ENCODE peak calls at places on chromosomes 16 and 17, in seven cellular contexts. C, W, P, O, U, X and Z are unnamed samples. For H3K4me1, the result is how much of the 10 kb centered on the place peaks cover.

GRCh38 chr16:89712476-89712805 is 8.3 kb downstream of the VPS9D1 start:
- DNase-seq in C (no peak), W (peak), P (peak), O (peak), U (no peak), X (peak), Z (no peak)

GRCh38 chr16:67150833-67151396 is at the start of gene B3GNT9:
- DNase-seq in C (peak), W (peak), P (peak), O (peak), U (peak), X (peak), Z (peak)

GRCh38 chr16:802461-802860 is 1.9 kb upstream of the GNG13 start:
- DNase-seq in C (no peak), W (no peak), P (no peak), O (no peak), U (no peak), X (no peak), Z (no peak)

GRCh38 chr17:38620551-38621277 is 15.0 kb upstream of the SRCIN1 start:
- DNase-seq in C (no peak), W (no peak), P (no peak), O (no peak), U (no peak), X (no peak), Z (peak)

GRCh38 chr16:12341423-12341822 is 364.9 kb downstream of the SNX29 start:
- DNase-seq in C (peak), W (peak), P (no peak), O (peak), U (no peak), X (peak), Z (no peak)

GRCh38 chr16:67648088-67648763 is 3.3 kb downstream of the CARMIL2 start:
- DNase-seq in C (no peak), W (no peak), P (no peak), O (no peak), U (peak), X (no peak), Z (no peak)

GRCh38 chr16:69223882-69224281 is 36.9 kb downstream of the SNTB2 start:
- DNase-seq in C (no peak), W (peak), P (no peak), O (peak), U (no peak), X (peak), Z (no peak)

GRCh38 chr16:81635336-81635947 is 143.6 kb upstream of the PLCG2 start:
- DNase-seq in C (no peak), W (no peak), P (no peak), O (no peak), U (no peak), X (no peak), Z (no peak)

GRCh38 chr16:2270588-2271470 is 2.9 kb upstream of the RNPS1 start:
- DNase-seq in C (no peak), W (no peak), P (no peak), O (no peak), U (no peak), X (no peak), Z (no peak)

GRCh38 chr16:85348921-85349334 is 236.7 kb upstream of the CIBAR2 start:
- DNase-seq in C (no peak), W (no peak), P (peak), O (no peak), U (no peak), X (no peak), Z (peak)

GRCh38 chr16:11182381-11182780 is 73.6 kb downstream of the SOCS1 start:
- DNase-seq in C (no peak), W (no peak), P (no peak), O (no peak), U (peak), X (no peak), Z (no peak)

GRCh38 chr17:76462556-76463290 is 4.7 kb upstream of the AANAT start:
- DNase-seq in C (no peak), W (no peak), P (no peak), O (no peak), U (no peak), X (no peak), Z (peak)

GRCh38 chr16:82192665-82193064 is 22.6 kb upstream of the MPHOSPH6 start:
- DNase-seq in C (peak), W (peak), P (no peak), O (peak), U (no peak), X (peak), Z (no peak)

GRCh38 chr16:23357761-23358290 is 55.7 kb downstream of the SCNN1B start:
- DNase-seq in C (no peak), W (no peak), P (no peak), O (no peak), U (no peak), X (no peak), Z (peak)

GRCh38 chr16:11964761-11965539 is at the start of gene TNFRSF17:
- DNase-seq in C (peak), W (peak), P (no peak), O (peak), U (no peak), X (no peak), Z (peak)

GRCh38 chr16:85524630-85525463 is 88.3 kb upstream of the GSE1 start:
- DNase-seq in C (peak), W (peak), P (peak), O (no peak), U (no peak), X (peak), Z (no peak)

GRCh38 chr17:77445030-77445907 is 304.5 kb downstream of the SEC14L1 start:
- DNase-seq in C (no peak), W (peak), P (no peak), O (peak), U (no peak), X (peak), Z (no peak)

GRCh38 chr16:3182608-3183444 is 5.2 kb upstream of the OR1F1 start:
- DNase-seq in C (peak), W (peak), P (peak), O (peak), U (peak), X (peak), Z (no peak)

GRCh38 chr16:17459903-17460521 is 10.7 kb downstream of the XYLT1 start:
- DNase-seq in C (no peak), W (no peak), P (no peak), O (no peak), U (no peak), X (no peak), Z (no peak)

GRCh38 chr16:75351183-75351582 is 82.1 kb downstream of the CFDP1 start:
- DNase-seq in C (peak), W (peak), P (peak), O (peak), U (no peak), X (peak), Z (no peak)

DNA sequence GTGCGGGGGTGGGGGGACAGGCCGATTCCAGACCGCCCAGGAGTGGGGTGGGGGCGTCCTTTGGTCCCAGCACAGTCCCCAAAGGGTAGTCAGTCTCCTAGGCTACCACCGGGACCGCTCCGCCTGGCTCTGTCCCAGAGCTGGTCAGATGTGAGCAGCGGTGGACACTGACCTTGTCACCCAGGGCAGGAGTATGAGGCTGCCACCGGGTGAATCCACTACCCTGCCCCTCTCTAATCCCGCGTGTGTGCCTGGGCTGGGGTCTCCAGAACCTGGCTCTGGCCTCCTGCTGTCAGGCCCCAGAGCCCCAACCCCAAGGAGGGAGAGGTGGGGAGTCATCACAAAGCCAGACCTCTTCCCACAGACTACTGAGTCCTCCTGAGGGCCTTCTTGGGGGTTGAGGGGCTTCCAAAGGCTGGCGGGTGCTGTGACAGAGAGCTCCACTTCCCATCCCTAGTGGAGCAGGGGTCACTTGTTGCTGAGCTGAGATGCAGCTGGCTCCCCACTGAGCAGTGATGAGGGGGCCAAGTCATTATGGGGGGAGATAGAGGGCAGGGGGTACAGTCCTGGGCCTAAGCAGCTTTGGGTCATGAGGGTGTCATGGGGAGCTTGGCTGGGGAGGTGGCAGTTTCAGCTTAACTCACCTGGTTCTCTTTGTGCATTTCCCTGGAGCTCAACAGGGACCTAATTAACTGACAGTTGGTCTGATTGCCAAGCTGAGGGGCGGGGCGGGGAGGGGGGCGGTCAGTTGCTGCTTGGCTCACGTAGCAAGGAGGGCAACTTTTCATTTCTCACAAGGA is 1.2 kb downstream of the PPP1R1B start:
- DNase-seq in C (no peak), W (no peak), P (no peak), O (no peak), U (no peak), X (no peak), Z (no peak)
- H3K4me1 ChIP-seq in C (under half), W (under half), P (under half), O (under half), U (half or more), X (under half), Z (under half)

DNA sequence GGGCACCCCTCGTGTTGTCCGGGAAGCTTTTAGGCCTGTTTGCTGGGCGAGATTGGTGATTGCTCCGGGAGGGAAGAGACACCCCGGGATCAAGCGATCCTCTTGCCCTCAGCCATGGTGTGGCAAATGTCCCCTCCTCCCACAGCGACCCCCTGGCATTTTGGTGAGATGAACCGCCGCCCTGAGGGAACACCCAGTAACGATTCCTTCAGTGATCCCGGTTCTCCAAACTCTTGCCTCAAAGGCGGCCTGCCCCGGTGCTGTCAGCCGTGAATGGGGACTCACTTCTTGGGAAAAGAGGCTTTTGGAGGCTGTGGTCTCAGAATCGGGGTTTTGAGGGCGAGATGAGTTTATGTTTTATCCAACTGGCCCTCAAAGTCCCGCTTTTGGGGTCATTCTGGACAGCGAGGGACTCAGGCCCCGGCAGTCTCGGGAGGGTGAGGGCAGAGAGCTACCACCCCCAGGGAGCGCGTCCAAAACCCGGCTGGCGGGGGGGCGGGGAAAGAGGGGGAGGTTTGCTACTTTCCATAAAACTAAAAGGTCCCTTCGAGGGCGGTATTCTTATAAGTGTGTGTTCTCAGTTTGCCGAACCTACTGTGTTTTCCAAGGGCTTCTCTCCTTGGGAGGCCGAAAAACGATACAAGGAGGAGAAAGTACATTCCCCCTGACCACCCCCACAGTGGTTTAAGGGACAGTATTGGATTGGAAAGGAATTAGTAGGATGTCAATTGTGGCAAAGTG is 232.7 kb downstream of the MRTFB start:
- DNase-seq in C (peak), W (no peak), P (no peak), O (peak), U (no peak), X (no peak), Z (no peak)
- H3K4me3 ChIP-seq in C (peak), W (peak), P (peak), O (peak), U (peak), X (peak), Z (peak)

GRCh38 chr17:81956607-81957589 is 4.1 kb downstream of the NOTUM start:
- DNase-seq in C (no peak), W (no peak), P (peak), O (no peak), U (no peak), X (no peak), Z (no peak)

GRCh38 chr17:81954131-81955057 is 6.6 kb downstream of the NOTUM start:
- DNase-seq in C (no peak), W (no peak), P (no peak), O (no peak), U (no peak), X (no peak), Z (no peak)

GRCh38 chr17:81957691-81958432 is 3.1 kb downstream of the NOTUM start:
- DNase-seq in C (no peak), W (no peak), P (no peak), O (no peak), U (no peak), X (no peak), Z (no peak)

GRCh38 chr17:81955058-81955681 is 5.8 kb downstream of the NOTUM start:
- DNase-seq in C (no peak), W (no peak), P (no peak), O (no peak), U (no peak), X (no peak), Z (no peak)

DNA sequence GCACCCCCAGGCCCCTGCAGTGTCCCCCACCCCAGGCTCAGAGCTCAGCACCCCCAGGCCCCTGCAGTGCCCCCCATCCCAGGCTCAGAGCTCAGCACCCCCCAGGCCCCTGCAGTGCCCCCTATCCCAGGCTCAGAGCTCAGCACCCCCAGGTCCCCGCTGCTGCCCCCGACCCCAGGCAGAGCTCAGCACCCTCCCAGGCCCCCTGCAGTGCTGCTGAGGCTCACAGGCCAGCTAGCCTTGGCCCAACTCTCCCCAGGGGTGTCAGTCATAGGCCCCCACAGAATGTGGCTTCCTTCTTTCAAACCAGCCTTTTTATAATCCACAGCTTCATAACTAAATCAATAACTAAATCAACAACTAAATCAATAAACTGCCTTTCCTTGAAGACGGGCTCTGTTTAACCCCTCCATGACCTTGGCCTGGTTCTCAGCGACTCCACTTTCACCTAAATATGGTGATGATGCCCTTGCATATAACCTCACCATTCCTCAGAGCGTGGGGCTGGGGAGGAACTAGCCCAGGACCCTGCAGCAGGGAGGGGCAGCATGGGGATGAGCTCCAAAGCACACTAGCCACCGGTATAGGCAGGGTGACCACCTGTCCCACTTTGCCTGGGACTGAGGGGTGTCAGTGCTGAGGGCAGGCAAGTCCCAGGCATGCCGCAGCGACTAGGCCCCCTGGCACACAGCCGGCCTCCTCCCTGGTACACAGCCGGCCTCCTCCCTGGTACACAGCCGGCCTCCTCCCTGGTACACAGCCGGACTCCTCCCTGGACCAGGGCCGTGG is 5.0 kb downstream of the NOTUM start:
- DNase-seq in C (no peak), W (no peak), P (no peak), O (no peak), U (no peak), X (no peak), Z (no peak)
- H3K9ac ChIP-seq in C (no peak), W (no peak), P (no peak), O (no peak), U (no peak), X (no peak), Z (no peak)

DNA sequence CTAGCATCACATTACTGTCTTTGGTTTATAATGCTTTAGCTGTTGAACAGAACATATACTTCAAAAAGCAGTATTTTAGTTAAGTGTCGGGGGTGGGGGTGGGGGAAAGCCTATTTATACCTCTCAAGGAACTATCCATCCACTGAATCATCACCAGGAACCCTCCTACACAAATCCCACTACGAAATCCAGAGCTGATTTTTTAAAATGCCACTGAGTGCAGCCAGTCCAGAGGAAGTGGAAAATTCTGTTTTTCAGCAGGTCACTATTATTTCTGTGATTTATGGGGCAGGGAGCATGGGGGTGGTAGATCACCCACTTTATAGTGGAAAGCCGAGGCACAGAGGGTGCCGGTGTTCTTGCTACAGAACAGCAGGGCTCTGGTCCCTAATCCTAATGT is 284.1 kb downstream of the SOX9 start:
- DNase-seq in C (peak), W (peak), P (no peak), O (peak), U (no peak), X (peak), Z (no peak)
- H3K4me1 ChIP-seq in C (under half), W (under half), P (half or more), O (under half), U (under half), X (under half), Z (under half)